ENCODE peak calls at places on chromosomes 7 and 10, in nine cellular contexts. Y is heart right ventricle; B is stimulated activated CD8-positive, alpha-beta memory T cell treated with anti-CD3 and anti-CD28 coated beads, Interleukin-15, amount 100 ng/mL, for 24 hours; Z is head of caudate nucleus; D is AG04450; V is SJSA1; A is lung microvascular endothelial cell; O is RWPE1; I is cardiac fibroblast. L is an unnamed sample.

GRCh38 chr10:47048533-47048905 is 137.3 kb downstream of the PTPN20 start:
- DNase-seq in Y (no peak), B (no peak), Z (no peak), D (no peak), V (peak; percentile 39), A (no peak), O (no peak), I (peak; percentile 9), L (no peak)

GRCh38 chr10:32972929-32973328 is 14.9 kb upstream of the ITGB1 start:
- DNase-seq in Y (no peak), B (no peak), Z (no peak), D (no peak), V (no peak), A (no peak), O (no peak), I (no peak), L (no peak)

GRCh38 chr10:26269754-26270153 is 53.2 kb downstream of the GAD2 start:
- DNase-seq in Y (no peak), B (no peak), Z (no peak), D (no peak), V (no peak), A (no peak), O (peak; percentile 19), I (peak; percentile 17), L (no peak)

GRCh38 chr7:37495574-37496184 is 47.0 kb upstream of the ELMO1 start:
- DNase-seq in Y (no peak), B (no peak), Z (no peak), D (no peak), V (no peak), A (peak; percentile 45), O (peak; percentile 23), I (peak; percentile 48), L (no peak)

GRCh38 chr7:131503639-131504038 is 52.8 kb downstream of the PODXL start:
- DNase-seq in Y (no peak), B (no peak), Z (no peak), D (no peak), V (no peak), A (no peak), O (no peak), I (no peak), L (no peak)

GRCh38 chr7:142053988-142054387 is 57.5 kb upstream of the MGAM2 start:
- DNase-seq in Y (no peak), B (no peak), Z (no peak), D (no peak), V (no peak), A (peak; percentile 1), O (no peak), I (peak; percentile 97), L (no peak)

GRCh38 chr10:21173433-21173963 is 276.4 kb upstream of the NEBL start:
- DNase-seq in Y (no peak), B (no peak), Z (peak; percentile 32), D (no peak), V (no peak), A (peak; percentile 3), O (no peak), I (no peak), L (no peak)

GRCh38 chr7:30931161-30931926 is 19.7 kb downstream of the AQP1 start:
- DNase-seq in Y (no peak), B (no peak), Z (peak; percentile 5), D (no peak), V (peak; percentile 22), A (peak; percentile 61), O (no peak), I (peak; percentile 36), L (no peak)

GRCh38 chr7:96819111-96819700 is 109.6 kb upstream of the SEM1 start:
- DNase-seq in Y (no peak), B (no peak), Z (no peak), D (no peak), V (no peak), A (no peak), O (no peak), I (no peak), L (no peak)

GRCh38 chr7:130961128-130961601 is 227.2 kb upstream of the KLF14 start:
- DNase-seq in Y (no peak), B (no peak), Z (no peak), D (no peak), V (peak; percentile 73), A (peak; percentile 46), O (peak; percentile 36), I (peak; percentile 81), L (no peak)